ENCODE peak calls at places on chromosome 13, in six cellular contexts. Q is IMR-90, O is trophoblast cell, R is H1, B is mesenchymal stem cell, E is mesendoderm. C is an unnamed sample.

GRCh38 chr13:25375727-25376358 is 4.1 kb downstream of the ATP8A2 start:
- DNase-seq in E (peak), B (peak), O (peak), R (no peak), Q (peak), C (peak)

GRCh38 chr13:94765814-94766213 is 53.5 kb upstream of the SOX21 start:
- DNase-seq in E (peak), O (no peak), Q (no peak), R (no peak), B (no peak), C (no peak)

GRCh38 chr13:41492432-41493267 is 35.3 kb downstream of the RGCC start:
- DNase-seq in O (peak), R (no peak), Q (no peak), B (peak), E (no peak), C (no peak)

GRCh38 chr13:99689955-99690354 is 188.7 kb downstream of the TM9SF2 start:
- DNase-seq in E (peak), O (no peak), R (no peak), B (no peak), Q (no peak), C (no peak)

GRCh38 chr13:77377016-77377415 is 50.1 kb upstream of the MYCBP2 start:
- DNase-seq in E (no peak), O (no peak), R (no peak), Q (no peak), B (no peak), C (no peak)

GRCh38 chr13:46683879-46684278 is 113.1 kb downstream of the ESD start:
- DNase-seq in B (peak), O (peak), Q (peak), R (no peak), E (no peak), C (no peak)

GRCh38 chr13:19957320-19958118 is 1.0 kb upstream of the ZMYM2 start:
- DNase-seq in O (peak), R (no peak), B (peak), Q (peak), E (peak), C (peak)

GRCh38 chr13:111609631-111610030 is 289.2 kb downstream of the TEX29 start:
- DNase-seq in O (no peak), E (no peak), Q (no peak), R (no peak), B (no peak), C (no peak)

GRCh38 chr13:104954210-104954609 is 1581.3 kb downstream of the EFNB2 start:
- DNase-seq in B (peak), E (no peak), Q (no peak), R (no peak), O (no peak), C (no peak)

GRCh38 chr13:43291289-43292055 is 268.1 kb downstream of the DNAJC15 start:
- DNase-seq in E (no peak), R (no peak), B (no peak), O (no peak), Q (no peak), C (no peak)

GRCh38 chr13:46866150-46866549 is 30.7 kb downstream of the HTR2A start:
- DNase-seq in E (peak), Q (peak), O (peak), R (peak), B (peak), C (no peak)

GRCh38 chr13:34776390-34776981 is 165.6 kb upstream of the NBEA start:
- DNase-seq in E (peak), O (no peak), Q (no peak), B (no peak), R (no peak), C (no peak)

GRCh38 chr13:30774214-30774730 is 38.9 kb downstream of the ALOX5AP start:
- DNase-seq in E (no peak), Q (no peak), O (no peak), B (no peak), R (no peak), C (no peak)

GRCh38 chr13:33017410-33017929 is 1.2 kb downstream of the KL start:
- DNase-seq in E (peak), R (no peak), B (peak), O (peak), Q (peak), C (no peak)

GRCh38 chr13:76440568-76440967 is 445.6 kb downstream of the KCTD12 start:
- DNase-seq in Q (no peak), B (no peak), O (no peak), R (no peak), E (no peak), C (no peak)

GRCh38 chr13:31881495-31881882 is 142.2 kb downstream of the RXFP2 start:
- DNase-seq in Q (no peak), O (no peak), B (no peak), R (no peak), E (no peak), C (no peak)
- H3K4me3 ChIP-seq in Q (no peak), O (no peak), B (no peak), R (no peak), E (no peak), C (no peak)

GRCh38 chr13:53013113-53013512 is 15.5 kb upstream of the OLFM4 start:
- DNase-seq in B (no peak), E (no peak), R (no peak), O (no peak), Q (no peak), C (no peak)

GRCh38 chr13:53015044-53015443 is 13.6 kb upstream of the OLFM4 start:
- DNase-seq in E (peak), R (no peak), B (no peak), Q (no peak), O (no peak), C (no peak)

GRCh38 chr13:53015971-53016370 is 12.6 kb upstream of the OLFM4 start:
- DNase-seq in Q (no peak), R (no peak), O (no peak), E (no peak), B (no peak), C (no peak)

GRCh38 chr13:53010374-53011105 is 18.1 kb upstream of the OLFM4 start:
- DNase-seq in R (no peak), B (no peak), E (no peak), O (no peak), Q (no peak), C (no peak)

DNA sequence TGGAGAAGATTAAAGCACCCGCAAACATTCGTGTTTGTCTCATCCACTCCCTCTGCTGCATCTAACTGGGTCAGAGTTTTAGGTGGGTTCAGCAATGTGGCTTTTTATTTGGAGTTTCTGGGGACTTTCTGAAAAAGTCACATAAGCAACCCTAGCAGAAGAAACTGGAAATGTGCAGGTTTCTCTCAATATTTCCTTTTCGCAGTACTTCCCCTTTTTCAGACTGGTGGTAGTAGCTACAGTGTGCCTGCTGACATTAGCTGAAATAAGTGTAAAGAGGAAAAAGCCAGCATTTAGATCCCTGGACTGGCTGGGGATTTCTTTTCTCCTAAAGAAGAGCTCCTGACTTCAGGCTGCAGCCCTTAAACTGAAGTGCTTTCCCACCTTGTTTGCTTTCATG is 15.9 kb upstream of the OLFM4 start:
- DNase-seq in B (no peak), Q (no peak), O (no peak), R (no peak), E (no peak), C (no peak)
- H3K9ac ChIP-seq in B (no peak), Q (no peak), O (no peak), R (no peak), E (no peak), C (no peak)

DNA sequence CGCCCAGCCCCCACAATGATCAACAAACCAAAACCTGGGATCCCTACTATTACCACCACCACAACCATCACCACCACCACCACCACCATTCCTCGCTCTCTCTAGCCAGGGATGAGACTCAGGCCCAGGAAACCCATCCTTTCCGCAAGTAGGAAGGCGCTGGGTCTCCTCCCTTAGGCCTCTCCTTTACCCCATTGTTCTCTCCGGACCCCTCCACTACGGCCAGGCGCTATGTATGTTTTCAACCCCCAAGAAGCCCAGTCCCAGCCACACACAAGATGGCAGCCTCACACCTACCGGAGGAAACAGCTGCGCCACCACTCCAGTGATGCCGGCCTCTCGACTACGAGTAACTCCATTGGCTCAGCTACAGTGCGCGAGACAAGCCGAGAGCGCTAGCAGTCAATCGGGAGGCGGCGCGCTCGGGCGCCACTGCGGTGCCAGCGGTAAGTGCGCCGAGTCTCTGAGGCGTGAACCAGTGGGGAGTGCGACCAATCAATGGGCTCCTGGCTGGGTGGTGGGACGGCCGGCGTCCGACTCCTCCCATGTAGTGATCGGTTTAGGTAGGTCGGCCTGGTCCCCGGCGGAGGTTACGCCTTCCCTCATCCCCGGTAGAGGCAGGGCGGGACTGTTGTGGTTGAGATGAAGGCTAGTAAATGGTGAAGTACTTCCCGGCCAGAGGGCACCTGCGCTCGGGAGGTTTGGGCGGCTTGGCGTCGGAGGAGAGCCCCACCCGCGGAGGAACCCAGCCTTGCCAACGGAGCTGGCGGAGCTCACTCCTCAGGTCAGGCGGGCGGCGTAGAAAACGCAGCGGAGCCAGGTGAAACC is at the start of the genes CAB39L and SETDB2:
- DNase-seq in B (peak), O (peak), E (peak), Q (peak), R (peak), C (peak)
- H2BK5ac ChIP-seq in B (no peak), O (peak), E (peak), Q (peak), R (peak), C (peak)

DNA sequence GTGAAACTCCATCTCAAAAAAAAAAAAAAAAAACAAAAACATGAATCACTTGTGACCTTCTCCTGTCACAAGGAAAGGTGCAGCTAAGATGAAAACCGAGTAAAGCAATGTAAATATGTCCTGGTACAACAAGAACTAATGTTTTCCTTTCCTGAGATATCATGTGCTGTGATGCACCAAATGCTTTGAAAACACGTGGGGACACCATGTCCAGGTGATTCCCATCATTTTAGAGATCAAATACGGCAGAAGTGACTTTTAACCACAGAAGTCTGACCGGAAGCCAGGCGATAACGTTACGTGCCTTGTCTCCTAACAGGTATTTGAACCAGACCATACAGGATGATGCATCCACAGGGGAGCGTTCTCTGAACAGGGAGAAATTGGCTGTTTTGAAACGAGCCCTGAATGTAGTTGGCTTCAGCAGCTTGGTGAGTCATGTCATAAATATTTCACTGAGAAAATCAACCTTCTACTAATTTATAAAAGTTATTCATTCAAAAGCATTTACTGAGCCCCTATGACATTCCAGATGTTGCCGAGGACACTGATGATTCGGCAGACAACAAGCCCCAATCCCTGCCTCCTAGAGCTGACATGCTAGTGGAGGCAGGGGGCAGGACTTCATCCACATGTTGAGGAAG is 328.1 kb downstream of the MYO16 start:
- DNase-seq in Q (peak), E (peak), O (peak), B (peak), R (no peak), C (no peak)
- H3K4me3 ChIP-seq in Q (no peak), E (no peak), O (no peak), B (peak), R (no peak), C (no peak)